ENCODE peak calls at places on chromosomes 5 and 9, in nine cellular contexts. R is right cardiac atrium, X is frontal cortex, Q is PC-3, C is uterus, O is EH, J is T1000, W is endothelial cell, P is progenitor cell of endocrine pancreas. M is an unnamed sample.

GRCh38 chr5:174970502-174970901 is 246.1 kb downstream of the MSX2 start:
- DNase-seq in R (no peak), X (no peak), Q (no peak), C (no peak), O (no peak), J (no peak), W (no peak), P (no peak), M (no peak)

GRCh38 chr5:33401482-33402390 is 39.0 kb upstream of the TARS1 start:
- DNase-seq in R (no peak), X (no peak), Q (peak), C (no peak), O (peak), J (no peak), W (peak), P (no peak), M (no peak)

GRCh38 chr5:79974896-79975295 is 16.2 kb downstream of the MTX3 start:
- DNase-seq in R (no peak), X (no peak), Q (peak), C (no peak), O (peak), J (no peak), W (no peak), P (no peak), M (no peak)

GRCh38 chr9:104802906-104803305 is 39.0 kb downstream of the NIPSNAP3B start:
- DNase-seq in R (no peak), X (no peak), Q (no peak), C (no peak), O (no peak), J (no peak), W (no peak), P (no peak), M (no peak)

GRCh38 chr9:136274786-136275654 is 28.9 kb downstream of the CCDC187 start:
- DNase-seq in R (no peak), X (no peak), Q (no peak), C (no peak), O (no peak), J (no peak), W (no peak), P (no peak), M (no peak)

GRCh38 chr5:156762656-156763055 is 87.4 kb upstream of the PPP1R2B start:
- DNase-seq in R (no peak), X (no peak), Q (no peak), C (no peak), O (no peak), J (no peak), W (no peak), P (no peak), M (no peak)

GRCh38 chr9:128214571-128215490 is 11.7 kb downstream of the DNM1 start:
- DNase-seq in R (peak), X (no peak), Q (peak), C (no peak), O (peak), J (no peak), W (no peak), P (no peak), M (no peak)

GRCh38 chr5:91787718-91788117 is 404.6 kb upstream of the ARRDC3 start:
- DNase-seq in R (no peak), X (no peak), Q (peak), C (no peak), O (peak), J (no peak), W (no peak), P (no peak), M (no peak)

GRCh38 chr9:115941561-115942315 is 211.9 kb upstream of the PAPPA start:
- DNase-seq in R (no peak), X (no peak), Q (peak), C (no peak), O (peak), J (peak), W (no peak), P (no peak), M (no peak)

GRCh38 chr5:137572042-137572695 is 73.0 kb upstream of the SPOCK1 start:
- DNase-seq in R (no peak), X (no peak), Q (peak), C (no peak), O (peak), J (no peak), W (no peak), P (no peak), M (no peak)

GRCh38 chr5:81336528-81336927 is 35.1 kb downstream of the ZCCHC9 start:
- DNase-seq in R (no peak), X (no peak), Q (no peak), C (no peak), O (no peak), J (no peak), W (no peak), P (no peak), M (no peak)

GRCh38 chr9:89592201-89592815 is 12.5 kb upstream of the GADD45G start:
- DNase-seq in R (no peak), X (no peak), Q (no peak), C (no peak), O (no peak), J (no peak), W (no peak), P (no peak), M (no peak)

GRCh38 chr5:170788626-170789304 is 5.2 kb downstream of the GABRP start:
- DNase-seq in R (no peak), X (no peak), Q (no peak), C (no peak), O (no peak), J (no peak), W (no peak), P (no peak), M (no peak)

GRCh38 chr5:101535626-101536025 is 632.5 kb upstream of the ST8SIA4 start:
- DNase-seq in R (no peak), X (no peak), Q (no peak), C (no peak), O (peak), J (no peak), W (no peak), P (no peak), M (no peak)

M was measured in T-helper 22 cell.